ENCODE peak calls at places on chromosome 17, in eight cellular contexts. One of them, this sample, is unnamed.

GRCh38 chr17:36544049-36544319 is 735 bp upstream of the GGNBP2 start:
- DNase-seq in ovary: no peak
- DNase-seq in A549: peak; percentile 72
- DNase-seq in Peyer's patch: peak; percentile 71
- DNase-seq in stomach: peak; percentile 47
- DNase-seq in adrenal gland: peak; percentile 56
- DNase-seq in uterus: peak; percentile 24
- DNase-seq in prostate gland: peak; percentile 36
- DNase-seq in this sample: peak; percentile 57

GRCh38 chr17:48933035-48933434 is 11.6 kb downstream of the SNF8 start:
- DNase-seq in ovary: no peak
- DNase-seq in A549: no peak
- DNase-seq in Peyer's patch: no peak
- DNase-seq in stomach: no peak
- DNase-seq in adrenal gland: no peak
- DNase-seq in uterus: no peak
- DNase-seq in prostate gland: no peak
- DNase-seq in this sample: no peak

GRCh38 chr17:77120866-77121265 is 19.9 kb upstream of the SEC14L1 start:
- DNase-seq in ovary: no peak
- DNase-seq in A549: no peak
- DNase-seq in Peyer's patch: no peak
- DNase-seq in stomach: no peak
- DNase-seq in adrenal gland: peak; percentile 42
- DNase-seq in uterus: no peak
- DNase-seq in prostate gland: no peak
- DNase-seq in this sample: no peak

GRCh38 chr17:72271603-72272002 is 150.8 kb downstream of the SOX9 start:
- DNase-seq in ovary: no peak
- DNase-seq in A549: no peak
- DNase-seq in Peyer's patch: no peak
- DNase-seq in stomach: no peak
- DNase-seq in adrenal gland: no peak
- DNase-seq in uterus: no peak
- DNase-seq in prostate gland: no peak
- DNase-seq in this sample: no peak

GRCh38 chr17:44216173-44216572 is 3.3 kb downstream of the UBTF start:
- DNase-seq in ovary: no peak
- DNase-seq in A549: no peak
- DNase-seq in Peyer's patch: no peak
- DNase-seq in stomach: no peak
- DNase-seq in adrenal gland: no peak
- DNase-seq in uterus: no peak
- DNase-seq in prostate gland: no peak
- DNase-seq in this sample: no peak

GRCh38 chr17:39064374-39064773 is 87.1 kb downstream of the PLXDC1 start:
- DNase-seq in ovary: no peak
- DNase-seq in A549: no peak
- DNase-seq in Peyer's patch: no peak
- DNase-seq in stomach: no peak
- DNase-seq in adrenal gland: no peak
- DNase-seq in uterus: peak; percentile 47
- DNase-seq in prostate gland: no peak
- DNase-seq in this sample: no peak

GRCh38 chr17:64679710-64680216 is 17.7 kb upstream of the SMURF2 start:
- DNase-seq in ovary: no peak
- DNase-seq in A549: peak; percentile 95
- DNase-seq in Peyer's patch: no peak
- DNase-seq in stomach: no peak
- DNase-seq in adrenal gland: no peak
- DNase-seq in uterus: no peak
- DNase-seq in prostate gland: no peak
- DNase-seq in this sample: no peak

GRCh38 chr17:75684924-75685323 is 17.8 kb downstream of the SAP30BP start:
- DNase-seq in ovary: no peak
- DNase-seq in A549: peak; percentile 82
- DNase-seq in Peyer's patch: peak; percentile 68
- DNase-seq in stomach: peak; percentile 58
- DNase-seq in adrenal gland: no peak
- DNase-seq in uterus: no peak
- DNase-seq in prostate gland: peak; percentile 87
- DNase-seq in this sample: no peak

GRCh38 chr17:41009301-41009760 is 403 bp upstream of the KRTAP3-1 start:
- DNase-seq in ovary: no peak
- DNase-seq in A549: no peak
- DNase-seq in Peyer's patch: no peak
- DNase-seq in stomach: no peak
- DNase-seq in adrenal gland: no peak
- DNase-seq in uterus: no peak
- DNase-seq in prostate gland: no peak
- DNase-seq in this sample: no peak

GRCh38 chr17:82948081-82948511 is 108.3 kb upstream of the ZNF750 start:
- DNase-seq in ovary: peak; percentile 11
- DNase-seq in A549: no peak
- DNase-seq in Peyer's patch: peak; percentile 24
- DNase-seq in stomach: no peak
- DNase-seq in adrenal gland: no peak
- DNase-seq in uterus: peak; percentile 10
- DNase-seq in prostate gland: no peak
- DNase-seq in this sample: peak; percentile 39
- H3K9me3 ChIP-seq in ovary: peaks cover 20% of the 10 kb centered on the region
- H3K9me3 ChIP-seq in A549: peaks cover 99% of the 10 kb centered on the region
- H3K9me3 ChIP-seq in Peyer's patch: no peaks in the 10 kb centered on the region
- H3K9me3 ChIP-seq in stomach: peaks cover 10% of the 10 kb centered on the region
- H3K9me3 ChIP-seq in adrenal gland: no peaks in the 10 kb centered on the region
- H3K9me3 ChIP-seq in uterus: peaks cover 22% of the 10 kb centered on the region
- H3K9me3 ChIP-seq in prostate gland: no peaks in the 10 kb centered on the region
- H3K9me3 ChIP-seq in this sample: no peaks in the 10 kb centered on the region

DNA sequence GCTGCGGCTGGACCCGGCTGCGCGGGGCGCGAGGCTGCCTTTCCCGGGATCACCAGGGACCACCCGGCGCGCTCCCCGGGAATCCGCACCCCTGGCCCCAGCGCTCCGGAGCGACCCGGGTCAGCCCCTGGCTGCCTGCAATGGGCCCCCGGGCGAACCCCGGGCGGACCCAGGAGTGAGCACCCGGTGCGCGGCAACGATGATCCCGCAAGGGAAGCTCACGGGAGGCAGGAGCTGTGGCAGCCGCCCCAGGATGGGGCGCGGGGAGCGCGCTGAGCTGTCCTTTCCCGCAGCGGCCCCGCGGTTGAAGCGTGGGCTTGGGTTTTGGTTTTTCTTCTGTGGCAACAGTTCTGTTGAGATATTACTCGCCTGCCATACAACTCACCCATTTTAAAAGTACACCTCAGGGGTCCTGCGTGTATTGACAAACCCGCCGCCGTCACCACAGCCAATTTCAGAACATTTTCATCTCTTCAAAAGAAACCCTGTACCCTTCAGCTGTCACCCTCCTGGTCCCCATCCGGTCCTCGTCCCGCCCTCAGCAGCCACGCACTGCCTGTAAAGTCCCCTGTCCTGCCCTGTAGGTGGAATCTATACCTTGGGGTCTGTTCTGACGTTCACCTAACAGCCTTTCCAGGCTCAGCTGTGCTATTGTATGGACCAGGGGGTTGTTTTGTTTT is 12.8 kb downstream of the CHMP6 start:
- DNase-seq in ovary: no peak
- DNase-seq in A549: no peak
- DNase-seq in Peyer's patch: peak; percentile 49
- DNase-seq in stomach: no peak
- DNase-seq in adrenal gland: no peak
- DNase-seq in uterus: no peak
- DNase-seq in prostate gland: no peak
- DNase-seq in this sample: peak; percentile 50
- TF ChIP-seq POLR2A in ovary: no peak
- TF ChIP-seq POLR2A in A549: no peak
- TF ChIP-seq POLR2A in Peyer's patch: no peak
- TF ChIP-seq POLR2A in stomach: no peak
- TF ChIP-seq POLR2A in adrenal gland: no peak
- TF ChIP-seq POLR2A in uterus: no peak
- TF ChIP-seq POLR2A in prostate gland: no peak
- TF ChIP-seq POLR2A in this sample: no peak

DNA sequence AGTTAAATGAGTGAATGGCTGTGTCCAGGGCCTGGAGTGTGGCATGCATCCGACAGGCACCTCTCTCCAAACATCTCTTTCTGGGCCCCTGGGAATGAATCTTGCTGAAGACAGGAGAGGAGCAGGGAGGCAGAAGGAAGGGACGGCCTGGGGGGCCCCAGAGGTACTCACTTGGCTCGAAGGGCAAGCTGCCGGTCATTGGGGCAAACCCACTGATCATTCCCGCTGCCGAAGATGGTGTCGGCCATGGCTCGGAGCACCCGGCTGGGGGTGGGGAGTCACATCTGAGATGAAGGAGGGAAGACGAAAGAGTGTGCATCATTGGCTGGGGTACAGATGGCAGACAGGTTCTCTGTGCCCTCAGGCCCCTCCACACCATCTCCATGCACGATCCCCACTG is 25.3 kb downstream of the RPH3AL start:
- DNase-seq in ovary: peak; percentile 24
- DNase-seq in A549: no peak
- DNase-seq in Peyer's patch: no peak
- DNase-seq in stomach: no peak
- DNase-seq in adrenal gland: no peak
- DNase-seq in uterus: no peak
- DNase-seq in prostate gland: no peak
- DNase-seq in this sample: no peak
- H3K27ac ChIP-seq in ovary: no peak overlapping the region
- H3K27ac ChIP-seq in A549: no peak overlapping the region
- H3K27ac ChIP-seq in Peyer's patch: no peak overlapping the region
- H3K27ac ChIP-seq in stomach: no peak overlapping the region
- H3K27ac ChIP-seq in adrenal gland: no peak overlapping the region
- H3K27ac ChIP-seq in uterus: no peak overlapping the region
- H3K27ac ChIP-seq in prostate gland: no peak overlapping the region
- H3K27ac ChIP-seq in this sample: no peak overlapping the region

GRCh38 chr17:16552637-16553045 is 16.4 kb downstream of the ZNF287 start:
- DNase-seq in ovary: no peak
- DNase-seq in A549: peak; percentile 24
- DNase-seq in Peyer's patch: no peak
- DNase-seq in stomach: no peak
- DNase-seq in adrenal gland: no peak
- DNase-seq in uterus: no peak
- DNase-seq in prostate gland: no peak
- DNase-seq in this sample: no peak

GRCh38 chr17:16551878-16552636 is 16.9 kb downstream of the ZNF287 start:
- DNase-seq in ovary: no peak
- DNase-seq in A549: peak; percentile 8
- DNase-seq in Peyer's patch: no peak
- DNase-seq in stomach: no peak
- DNase-seq in adrenal gland: no peak
- DNase-seq in uterus: no peak
- DNase-seq in prostate gland: no peak
- DNase-seq in this sample: no peak
- H3K9me3 ChIP-seq in ovary: peaks cover 29% of the 10 kb centered on the region
- H3K9me3 ChIP-seq in A549: peaks cover 99% of the 10 kb centered on the region
- H3K9me3 ChIP-seq in Peyer's patch: no peaks in the 10 kb centered on the region
- H3K9me3 ChIP-seq in stomach: peaks cover 39% of the 10 kb centered on the region
- H3K9me3 ChIP-seq in adrenal gland: peaks cover 35% of the 10 kb centered on the region
- H3K9me3 ChIP-seq in uterus: peaks cover 97% of the 10 kb centered on the region
- H3K9me3 ChIP-seq in prostate gland: no peaks in the 10 kb centered on the region
- H3K9me3 ChIP-seq in this sample: peaks cover 60% of the 10 kb centered on the region

GRCh38 chr17:3962217-3963069 is 1.8 kb downstream of the ATP2A3 start:
- DNase-seq in ovary: no peak
- DNase-seq in A549: no peak
- DNase-seq in Peyer's patch: no peak
- DNase-seq in stomach: no peak
- DNase-seq in adrenal gland: no peak
- DNase-seq in uterus: no peak
- DNase-seq in prostate gland: no peak
- DNase-seq in this sample: no peak

GRCh38 chr17:3961564-3962047 is 2.6 kb downstream of the ATP2A3 start:
- DNase-seq in ovary: no peak
- DNase-seq in A549: no peak
- DNase-seq in Peyer's patch: no peak
- DNase-seq in stomach: no peak
- DNase-seq in adrenal gland: no peak
- DNase-seq in uterus: no peak
- DNase-seq in prostate gland: no peak
- DNase-seq in this sample: no peak

GRCh38 chr17:3965123-3965800 is 1.0 kb upstream of the ATP2A3 start:
- DNase-seq in ovary: no peak
- DNase-seq in A549: peak; percentile 83
- DNase-seq in Peyer's patch: peak; percentile 85
- DNase-seq in stomach: peak; percentile 83
- DNase-seq in adrenal gland: peak; percentile 59
- DNase-seq in uterus: no peak
- DNase-seq in prostate gland: peak; percentile 62
- DNase-seq in this sample: peak; percentile 74

GRCh38 chr17:3964203-3965122 is at the start of gene ATP2A3:
- DNase-seq in ovary: no peak
- DNase-seq in A549: no peak
- DNase-seq in Peyer's patch: peak; percentile 82
- DNase-seq in stomach: peak; percentile 60
- DNase-seq in adrenal gland: no peak
- DNase-seq in uterus: no peak
- DNase-seq in prostate gland: no peak
- DNase-seq in this sample: peak; percentile 52

DNA sequence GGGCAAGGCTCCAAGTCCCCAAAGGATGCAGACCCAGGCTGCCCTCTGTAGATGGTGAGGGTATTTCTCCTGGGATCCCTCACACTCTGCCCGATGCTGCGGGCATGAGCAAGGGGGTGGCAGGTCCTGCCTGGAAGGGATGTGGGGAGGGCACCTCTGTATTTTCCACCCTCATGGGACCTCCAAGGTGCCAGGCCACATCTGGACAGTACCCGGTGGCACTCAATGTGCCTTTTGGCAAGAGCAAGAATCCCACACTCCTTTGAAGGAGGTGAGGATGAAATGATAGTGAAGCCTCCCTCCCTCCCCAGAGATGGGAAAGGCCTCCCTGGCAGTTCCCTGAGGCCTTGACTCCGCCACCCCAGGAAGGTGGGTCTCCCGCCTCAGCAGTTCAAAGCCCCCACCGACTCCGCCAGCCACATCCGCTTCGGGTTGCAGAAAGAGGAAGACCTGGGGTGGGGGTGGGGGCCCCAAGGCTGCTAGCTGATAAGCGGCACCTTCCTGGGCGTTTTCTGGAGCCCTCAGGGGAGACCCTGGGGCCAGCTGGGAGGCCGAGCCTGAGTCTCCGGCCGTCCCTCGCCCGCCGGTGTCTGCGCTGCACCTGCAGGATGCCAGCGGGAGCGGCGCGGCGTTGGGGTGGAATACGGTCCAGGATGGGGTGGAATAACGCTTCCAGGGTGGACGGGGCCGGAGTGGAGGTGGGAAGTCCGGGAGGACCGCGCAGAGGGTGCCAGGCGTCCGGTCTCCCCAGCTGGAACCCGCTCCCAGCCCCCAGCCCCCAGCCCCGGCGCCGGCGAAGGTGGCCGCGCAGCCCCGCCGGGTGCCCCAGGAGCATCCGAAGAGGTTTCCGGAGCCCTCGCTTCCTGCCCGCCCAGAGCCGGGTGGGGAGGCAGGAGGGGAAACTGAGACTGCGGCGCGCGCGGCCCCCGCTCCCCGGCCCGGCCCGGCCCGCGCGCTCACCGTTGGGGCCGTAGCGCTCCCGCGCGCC is 729 bp downstream of the ATP2A3 start:
- DNase-seq in ovary: no peak
- DNase-seq in A549: no peak
- DNase-seq in Peyer's patch: peak; percentile 65
- DNase-seq in stomach: peak; percentile 51
- DNase-seq in adrenal gland: no peak
- DNase-seq in uterus: no peak
- DNase-seq in prostate gland: no peak
- DNase-seq in this sample: peak; percentile 62
- TF ChIP-seq POLR2A in ovary: no peak
- TF ChIP-seq POLR2A in A549: no peak
- TF ChIP-seq POLR2A in Peyer's patch: no peak
- TF ChIP-seq POLR2A in stomach: no peak
- TF ChIP-seq POLR2A in adrenal gland: no peak
- TF ChIP-seq POLR2A in uterus: no peak
- TF ChIP-seq POLR2A in prostate gland: no peak
- TF ChIP-seq POLR2A in this sample: no peak

This sample was measured in right lobe of liver.